ENCODE peak calls at places on chromosomes 6 and 20, in eight cellular contexts. Y is HS-27A; C is Peyer's patch; X is fibroblast of mammary gland; O is brain pericyte; B is central memory CD8-positive, alpha-beta T cell; L is GM03348; K is activated T-cell treated with anti-CD3 and anti-CD28 coated beads, Interleukin-2, amount 50 U/mL, for 48 hours. W is an unnamed sample.
A peak's percentile ranks its signal among the peaks of the same experiment; 100 is the strongest.

GRCh38 chr6:13575377-13575775 is 975 bp downstream of the SIRT5 start:
- DNase-seq in X (no peak), Y (no peak), O (no peak), K (no peak), B (no peak), L (no peak), C (no peak), W (no peak)

GRCh38 chr6:125853168-125853567 is 62.4 kb downstream of the NCOA7 start:
- DNase-seq in B (no peak), X (no peak), O (no peak), Y (no peak), K (no peak), L (no peak), C (no peak), W (no peak)

GRCh38 chr20:1320902-1321653 is 7.9 kb downstream of the SDCBP2 start:
- DNase-seq in Y (no peak), B (no peak), C (peak; percentile 46), O (no peak), K (no peak), L (no peak), X (no peak), W (no peak)

GRCh38 chr6:34953084-34954025 is 64.3 kb downstream of the ANKS1A start:
- DNase-seq in O (peak; percentile 21), K (no peak), C (no peak), B (no peak), X (peak; percentile 75), L (peak; percentile 11), Y (no peak), W (no peak)

GRCh38 chr6:74715362-74716068 is 490.3 kb downstream of the COL12A1 start:
- DNase-seq in L (peak; percentile 9), O (peak; percentile 8), Y (no peak), B (no peak), C (no peak), K (no peak), X (peak; percentile 62), W (no peak)

GRCh38 chr6:69895396-69895795 is 29.0 kb downstream of the COL19A1 start:
- DNase-seq in C (no peak), B (no peak), X (no peak), Y (no peak), K (no peak), L (no peak), O (no peak), W (no peak)

GRCh38 chr6:75230484-75231325 is 12.9 kb downstream of the COX7A2 start:
- DNase-seq in C (no peak), B (no peak), Y (no peak), X (peak; percentile 65), L (peak; percentile 76), O (no peak), K (no peak), W (no peak)

GRCh38 chr20:20364747-20365558 is 3.0 kb upstream of the INSM1 start:
- DNase-seq in B (no peak), K (peak; percentile 39), O (no peak), C (no peak), Y (no peak), X (no peak), L (no peak), W (no peak)

GRCh38 chr6:163668061-163668426 is 253.5 kb downstream of the QKI start:
- DNase-seq in Y (no peak), O (no peak), C (no peak), X (no peak), K (no peak), L (no peak), B (no peak), W (no peak)

GRCh38 chr20:60242836-60243520 is 284.8 kb downstream of the CDH26 start:
- DNase-seq in Y (peak; percentile 45), L (peak; percentile 62), X (peak; percentile 40), C (no peak), O (no peak), K (no peak), B (no peak), W (no peak)

GRCh38 chr6:11354019-11354418 is 121.6 kb upstream of the NEDD9 start:
- DNase-seq in Y (peak; percentile 42), K (peak; percentile 79), L (no peak), B (no peak), X (peak; percentile 87), O (peak; percentile 47), C (no peak), W (no peak)

GRCh38 chr20:25148181-25148981 is 47.1 kb upstream of the ENTPD6 start:
- DNase-seq in B (peak; percentile 40), Y (no peak), X (peak; percentile 53), O (peak; percentile 15), C (no peak), L (peak; percentile 50), K (peak; percentile 68), W (no peak)

GRCh38 chr6:32967151-32968091 is 973 bp upstream of the BRD2 start:
- DNase-seq in B (no peak), C (no peak), O (no peak), K (no peak), X (peak; percentile 64), L (no peak), Y (no peak), W (no peak)

GRCh38 chr6:75143186-75143585 is 62.7 kb downstream of the COL12A1 start:
- DNase-seq in Y (no peak), L (peak; percentile 74), O (peak; percentile 46), K (no peak), C (no peak), X (peak; percentile 97), B (no peak), W (no peak)

GRCh38 chr6:90351696-90352095 is 55.1 kb upstream of the BACH2 start:
- DNase-seq in Y (no peak), B (no peak), L (no peak), C (no peak), O (no peak), X (peak; percentile 80), K (no peak), W (no peak)

GRCh38 chr6:2753116-2753489 is 2.4 kb upstream of the MYLK4 start:
- DNase-seq in L (no peak), K (no peak), O (no peak), X (no peak), Y (no peak), C (no peak), B (no peak), W (no peak)

GRCh38 chr6:132070356-132070755 is 119.2 kb upstream of the CCN2 start:
- DNase-seq in C (no peak), Y (no peak), L (no peak), X (no peak), B (no peak), K (no peak), O (no peak), W (no peak)

GRCh38 chr6:91029211-91029610 is 442.3 kb upstream of the MAP3K7 start:
- DNase-seq in O (no peak), X (no peak), C (no peak), B (no peak), K (no peak), L (no peak), Y (no peak), W (no peak)

GRCh38 chr6:47057830-47058540 is 15.9 kb upstream of the ADGRF1 start:
- DNase-seq in O (no peak), C (no peak), Y (no peak), X (peak; percentile 20), B (no peak), K (no peak), L (no peak), W (no peak)

GRCh38 chr6:32175711-32176475 is at the start of gene AGPAT1:
- DNase-seq in K (peak; percentile 98), B (peak; percentile 94), O (peak; percentile 82), X (peak; percentile 97), L (peak; percentile 98), Y (peak; percentile 94), C (peak; percentile 97), W (peak; percentile 94)

GRCh38 chr6:151440930-151441329 is 11.0 kb downstream of the RMND1 start:
- DNase-seq in C (no peak), X (peak; percentile 62), Y (no peak), K (no peak), B (no peak), O (no peak), L (peak; percentile 35), W (no peak)

GRCh38 chr6:89799756-89800155 is 19.8 kb downstream of the MDN1 start:
- DNase-seq in Y (no peak), B (no peak), K (no peak), O (no peak), L (no peak), C (no peak), X (no peak), W (no peak)

GRCh38 chr6:3921663-3922062 is 72.5 kb downstream of the FAM50B start:
- DNase-seq in O (no peak), B (no peak), L (no peak), Y (no peak), K (no peak), C (no peak), X (no peak), W (no peak)

GRCh38 chr6:28807682-28808280 is 116.0 kb downstream of the TRIM27 start:
- DNase-seq in X (peak; percentile 77), L (peak; percentile 33), Y (no peak), K (peak; percentile 75), O (no peak), C (no peak), B (no peak), W (no peak)

GRCh38 chr6:32045811-32046449 is 7.7 kb downstream of the CYP21A2 start:
- DNase-seq in O (no peak), L (no peak), C (no peak), Y (no peak), X (no peak), K (no peak), B (no peak), W (no peak)